ENCODE peak calls at places on chromosome 11, in seven cellular contexts. One of them, this sample, is unnamed.

GRCh38 chr11:44943118-44943517 is 7.6 kb downstream of the TP53I11 start:
- DNase-seq in fibroblast of mammary gland: no peak
- DNase-seq in heart right ventricle: no peak
- DNase-seq in heart left ventricle: no peak
- DNase-seq in sigmoid colon: no peak
- DNase-seq in stomach: peak
- DNase-seq in upper lobe of right lung: peak
- DNase-seq in this sample: no peak

GRCh38 chr11:75365711-75366181 is 14.3 kb upstream of the ARRB1 start:
- DNase-seq in fibroblast of mammary gland: peak
- DNase-seq in heart right ventricle: no peak
- DNase-seq in heart left ventricle: no peak
- DNase-seq in sigmoid colon: no peak
- DNase-seq in stomach: no peak
- DNase-seq in upper lobe of right lung: no peak
- DNase-seq in this sample: no peak

GRCh38 chr11:110130642-110131238 is 37.5 kb downstream of the ZC3H12C start:
- DNase-seq in fibroblast of mammary gland: no peak
- DNase-seq in heart right ventricle: no peak
- DNase-seq in heart left ventricle: no peak
- DNase-seq in sigmoid colon: no peak
- DNase-seq in stomach: no peak
- DNase-seq in upper lobe of right lung: no peak
- DNase-seq in this sample: peak

GRCh38 chr11:76234704-76235232 is 28.5 kb upstream of the WNT11 start:
- DNase-seq in fibroblast of mammary gland: peak
- DNase-seq in heart right ventricle: peak
- DNase-seq in heart left ventricle: peak
- DNase-seq in sigmoid colon: peak
- DNase-seq in stomach: peak
- DNase-seq in upper lobe of right lung: peak
- DNase-seq in this sample: no peak

GRCh38 chr11:66787934-66788758 is 55.1 kb upstream of the RCE1 start:
- DNase-seq in fibroblast of mammary gland: no peak
- DNase-seq in heart right ventricle: no peak
- DNase-seq in heart left ventricle: no peak
- DNase-seq in sigmoid colon: no peak
- DNase-seq in stomach: no peak
- DNase-seq in upper lobe of right lung: no peak
- DNase-seq in this sample: no peak

GRCh38 chr11:121656333-121657090 is 203.7 kb upstream of the SORL1-AS1 start:
- DNase-seq in fibroblast of mammary gland: no peak
- DNase-seq in heart right ventricle: no peak
- DNase-seq in heart left ventricle: no peak
- DNase-seq in sigmoid colon: peak
- DNase-seq in stomach: no peak
- DNase-seq in upper lobe of right lung: no peak
- DNase-seq in this sample: no peak

GRCh38 chr11:29448246-29448877 is 568.5 kb downstream of the KCNA4 start:
- DNase-seq in fibroblast of mammary gland: peak
- DNase-seq in heart right ventricle: no peak
- DNase-seq in heart left ventricle: no peak
- DNase-seq in sigmoid colon: no peak
- DNase-seq in stomach: no peak
- DNase-seq in upper lobe of right lung: no peak
- DNase-seq in this sample: no peak

GRCh38 chr11:64219755-64220154 is 6.2 kb downstream of the TRPT1 start:
- DNase-seq in fibroblast of mammary gland: no peak
- DNase-seq in heart right ventricle: no peak
- DNase-seq in heart left ventricle: no peak
- DNase-seq in sigmoid colon: no peak
- DNase-seq in stomach: no peak
- DNase-seq in upper lobe of right lung: no peak
- DNase-seq in this sample: no peak

GRCh38 chr11:83057721-83058120 is 14.0 kb downstream of the RAB30 start:
- DNase-seq in fibroblast of mammary gland: no peak
- DNase-seq in heart right ventricle: no peak
- DNase-seq in heart left ventricle: no peak
- DNase-seq in sigmoid colon: no peak
- DNase-seq in stomach: no peak
- DNase-seq in upper lobe of right lung: no peak
- DNase-seq in this sample: no peak

GRCh38 chr11:64245797-64246623 is 733 bp downstream of the PPP1R14B start:
- DNase-seq in fibroblast of mammary gland: peak
- DNase-seq in heart right ventricle: peak
- DNase-seq in heart left ventricle: peak
- DNase-seq in sigmoid colon: peak
- DNase-seq in stomach: peak
- DNase-seq in upper lobe of right lung: peak
- DNase-seq in this sample: peak

GRCh38 chr11:44979536-44980399 is 29.1 kb upstream of the TP53I11 start:
- DNase-seq in fibroblast of mammary gland: no peak
- DNase-seq in heart right ventricle: peak
- DNase-seq in heart left ventricle: no peak
- DNase-seq in sigmoid colon: peak
- DNase-seq in stomach: peak
- DNase-seq in upper lobe of right lung: peak
- DNase-seq in this sample: no peak

GRCh38 chr11:2524446-2525165 is 79.8 kb downstream of the KCNQ1 start:
- DNase-seq in fibroblast of mammary gland: no peak
- DNase-seq in heart right ventricle: no peak
- DNase-seq in heart left ventricle: no peak
- DNase-seq in sigmoid colon: peak
- DNase-seq in stomach: peak
- DNase-seq in upper lobe of right lung: peak
- DNase-seq in this sample: peak

GRCh38 chr11:4891996-4892640 is 10.4 kb downstream of the OR51T1 start:
- DNase-seq in fibroblast of mammary gland: peak
- DNase-seq in heart right ventricle: no peak
- DNase-seq in heart left ventricle: no peak
- DNase-seq in sigmoid colon: no peak
- DNase-seq in stomach: no peak
- DNase-seq in upper lobe of right lung: no peak
- DNase-seq in this sample: no peak

GRCh38 chr11:73870261-73870660 is 6.4 kb downstream of the COA4 start:
- DNase-seq in fibroblast of mammary gland: no peak
- DNase-seq in heart right ventricle: no peak
- DNase-seq in heart left ventricle: no peak
- DNase-seq in sigmoid colon: no peak
- DNase-seq in stomach: no peak
- DNase-seq in upper lobe of right lung: no peak
- DNase-seq in this sample: no peak

GRCh38 chr11:97445561-97445960 is 1055.7 kb downstream of the JRKL start:
- DNase-seq in fibroblast of mammary gland: no peak
- DNase-seq in heart right ventricle: no peak
- DNase-seq in heart left ventricle: no peak
- DNase-seq in sigmoid colon: no peak
- DNase-seq in stomach: no peak
- DNase-seq in upper lobe of right lung: no peak
- DNase-seq in this sample: no peak

GRCh38 chr11:104968365-104968855 is at the start of gene CASP4:
- DNase-seq in fibroblast of mammary gland: peak
- DNase-seq in heart right ventricle: no peak
- DNase-seq in heart left ventricle: no peak
- DNase-seq in sigmoid colon: no peak
- DNase-seq in stomach: no peak
- DNase-seq in upper lobe of right lung: no peak
- DNase-seq in this sample: no peak

GRCh38 chr11:1744879-1745700 is 5.3 kb downstream of the IFITM10 start:
- DNase-seq in fibroblast of mammary gland: no peak
- DNase-seq in heart right ventricle: peak
- DNase-seq in heart left ventricle: no peak
- DNase-seq in sigmoid colon: peak
- DNase-seq in stomach: no peak
- DNase-seq in upper lobe of right lung: peak
- DNase-seq in this sample: peak

GRCh38 chr11:112219476-112220232 is 6.6 kb upstream of the PTS start:
- DNase-seq in fibroblast of mammary gland: peak
- DNase-seq in heart right ventricle: no peak
- DNase-seq in heart left ventricle: no peak
- DNase-seq in sigmoid colon: peak
- DNase-seq in stomach: no peak
- DNase-seq in upper lobe of right lung: no peak
- DNase-seq in this sample: no peak

GRCh38 chr11:77047007-77047927 is 13.1 kb downstream of the B3GNT6 start:
- DNase-seq in fibroblast of mammary gland: peak
- DNase-seq in heart right ventricle: no peak
- DNase-seq in heart left ventricle: peak
- DNase-seq in sigmoid colon: peak
- DNase-seq in stomach: peak
- DNase-seq in upper lobe of right lung: no peak
- DNase-seq in this sample: no peak

GRCh38 chr11:18192988-18193387 is 20.4 kb downstream of the MRGPRX4 start:
- DNase-seq in fibroblast of mammary gland: no peak
- DNase-seq in heart right ventricle: no peak
- DNase-seq in heart left ventricle: no peak
- DNase-seq in sigmoid colon: no peak
- DNase-seq in stomach: no peak
- DNase-seq in upper lobe of right lung: no peak
- DNase-seq in this sample: no peak

GRCh38 chr11:74849525-74850391 is 99.1 kb downstream of the XRRA1 start:
- DNase-seq in fibroblast of mammary gland: peak
- DNase-seq in heart right ventricle: no peak
- DNase-seq in heart left ventricle: peak
- DNase-seq in sigmoid colon: no peak
- DNase-seq in stomach: no peak
- DNase-seq in upper lobe of right lung: no peak
- DNase-seq in this sample: no peak

GRCh38 chr11:20397281-20397680 is 9.8 kb downstream of the PRMT3 start:
- DNase-seq in fibroblast of mammary gland: peak
- DNase-seq in heart right ventricle: no peak
- DNase-seq in heart left ventricle: no peak
- DNase-seq in sigmoid colon: no peak
- DNase-seq in stomach: no peak
- DNase-seq in upper lobe of right lung: no peak
- DNase-seq in this sample: no peak
- TF ChIP-seq CTCF in fibroblast of mammary gland: peak
- TF ChIP-seq CTCF in heart right ventricle: peak
- TF ChIP-seq CTCF in heart left ventricle: no peak
- TF ChIP-seq CTCF in sigmoid colon: no peak
- TF ChIP-seq CTCF in stomach: peak
- TF ChIP-seq CTCF in upper lobe of right lung: peak
- TF ChIP-seq CTCF in this sample: peak

GRCh38 chr11:68828155-68828931 is 13.4 kb downstream of the CPT1A start:
- DNase-seq in fibroblast of mammary gland: no peak
- DNase-seq in heart right ventricle: peak
- DNase-seq in heart left ventricle: peak
- DNase-seq in sigmoid colon: no peak
- DNase-seq in stomach: peak
- DNase-seq in upper lobe of right lung: no peak
- DNase-seq in this sample: no peak

GRCh38 chr11:68822546-68822945 is 19.2 kb downstream of the CPT1A start:
- DNase-seq in fibroblast of mammary gland: no peak
- DNase-seq in heart right ventricle: no peak
- DNase-seq in heart left ventricle: no peak
- DNase-seq in sigmoid colon: no peak
- DNase-seq in stomach: no peak
- DNase-seq in upper lobe of right lung: no peak
- DNase-seq in this sample: no peak

GRCh38 chr11:68827733-68828132 is 14.0 kb downstream of the CPT1A start:
- DNase-seq in fibroblast of mammary gland: no peak
- DNase-seq in heart right ventricle: no peak
- DNase-seq in heart left ventricle: no peak
- DNase-seq in sigmoid colon: no peak
- DNase-seq in stomach: no peak
- DNase-seq in upper lobe of right lung: no peak
- DNase-seq in this sample: no peak

GRCh38 chr11:68826726-68827125 is 15.0 kb downstream of the CPT1A start:
- DNase-seq in fibroblast of mammary gland: no peak
- DNase-seq in heart right ventricle: no peak
- DNase-seq in heart left ventricle: no peak
- DNase-seq in sigmoid colon: no peak
- DNase-seq in stomach: no peak
- DNase-seq in upper lobe of right lung: no peak
- DNase-seq in this sample: no peak

DNA sequence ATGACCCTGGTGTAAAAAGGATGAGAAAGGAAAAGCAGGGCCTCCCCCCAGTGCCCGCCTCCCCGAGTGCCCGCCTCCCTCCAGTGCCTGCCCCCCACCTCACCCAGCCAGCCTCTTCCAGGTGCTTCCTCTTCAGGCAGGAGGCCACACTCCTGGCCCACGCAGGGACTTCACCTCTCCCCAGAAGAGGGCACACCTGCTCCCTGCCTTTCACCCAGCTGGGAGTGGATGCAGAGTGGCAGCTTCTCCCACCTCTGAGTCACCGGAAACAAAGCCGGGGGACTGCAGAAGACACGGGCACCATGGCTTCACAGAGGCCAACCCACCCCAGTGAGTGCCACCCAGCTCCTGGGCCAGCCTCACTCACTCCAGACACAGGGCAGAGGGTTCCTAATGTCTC is 16.1 kb downstream of the CPT1A start:
- DNase-seq in fibroblast of mammary gland: no peak
- DNase-seq in heart right ventricle: no peak
- DNase-seq in heart left ventricle: no peak
- DNase-seq in sigmoid colon: no peak
- DNase-seq in stomach: peak
- DNase-seq in upper lobe of right lung: peak
- DNase-seq in this sample: no peak
- TF ChIP-seq CTCF in fibroblast of mammary gland: no peak
- TF ChIP-seq CTCF in heart right ventricle: no peak
- TF ChIP-seq CTCF in heart left ventricle: no peak
- TF ChIP-seq CTCF in sigmoid colon: no peak
- TF ChIP-seq CTCF in stomach: no peak
- TF ChIP-seq CTCF in upper lobe of right lung: peak
- TF ChIP-seq CTCF in this sample: no peak

DNA sequence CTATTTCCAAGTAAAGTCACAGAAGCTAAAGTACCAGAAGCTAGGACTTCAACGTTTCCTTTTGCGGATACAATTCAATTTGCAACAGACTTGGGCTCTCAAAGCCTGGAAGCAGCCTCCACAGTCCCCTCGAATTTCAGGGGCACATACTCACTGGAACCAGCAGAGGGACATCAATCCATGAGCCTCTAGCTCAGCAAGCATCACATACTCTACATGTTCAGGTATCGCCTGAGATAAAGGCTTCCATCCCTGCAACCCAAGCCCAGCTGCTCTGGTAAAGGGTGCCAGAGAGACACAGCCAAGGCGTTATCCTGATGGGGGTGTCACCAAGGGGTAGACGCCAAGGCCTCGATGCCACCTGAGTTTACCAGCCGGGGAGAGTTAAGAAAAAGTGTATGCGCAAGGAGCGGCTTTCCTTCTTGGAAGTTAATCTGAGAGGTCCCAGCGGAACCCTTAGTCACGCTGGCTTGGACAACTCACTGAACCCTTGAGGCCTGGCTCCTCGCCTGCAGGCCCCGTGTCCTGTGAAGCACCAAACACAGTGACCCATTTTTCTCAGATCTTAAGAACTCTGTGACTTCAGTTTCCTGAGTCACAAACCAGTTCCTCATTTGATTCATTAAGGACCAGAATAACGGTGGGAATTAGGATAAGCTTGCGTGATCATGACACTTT is 13.0 kb downstream of the LTO1 start:
- DNase-seq in fibroblast of mammary gland: peak
- DNase-seq in heart right ventricle: peak
- DNase-seq in heart left ventricle: peak
- DNase-seq in sigmoid colon: no peak
- DNase-seq in stomach: no peak
- DNase-seq in upper lobe of right lung: peak
- DNase-seq in this sample: no peak
- TF ChIP-seq CTCF in fibroblast of mammary gland: peak
- TF ChIP-seq CTCF in heart right ventricle: no peak
- TF ChIP-seq CTCF in heart left ventricle: no peak
- TF ChIP-seq CTCF in sigmoid colon: no peak
- TF ChIP-seq CTCF in stomach: no peak
- TF ChIP-seq CTCF in upper lobe of right lung: no peak
- TF ChIP-seq CTCF in this sample: peak

GRCh38 chr11:115912484-115912945 is 408.3 kb upstream of the CADM1 start:
- DNase-seq in fibroblast of mammary gland: no peak
- DNase-seq in heart right ventricle: no peak
- DNase-seq in heart left ventricle: no peak
- DNase-seq in sigmoid colon: no peak
- DNase-seq in stomach: no peak
- DNase-seq in upper lobe of right lung: no peak
- DNase-seq in this sample: no peak
- TF ChIP-seq CTCF in fibroblast of mammary gland: no peak
- TF ChIP-seq CTCF in heart right ventricle: no peak
- TF ChIP-seq CTCF in heart left ventricle: no peak
- TF ChIP-seq CTCF in sigmoid colon: no peak
- TF ChIP-seq CTCF in stomach: no peak
- TF ChIP-seq CTCF in upper lobe of right lung: no peak
- TF ChIP-seq CTCF in this sample: no peak

This sample was measured in glutamatergic neuron.